ENCODE peak calls at places on chromosomes 7 and 10, in nine cellular contexts. M is naive thymus-derived CD8-positive, alpha-beta T cell; T is RWPE1; A is activated naive CD4-positive, alpha-beta T cell treated with anti-CD3 and anti-CD28 coated beads, Interleukin-2, amount 10 ng/mL, durations not matched to agents 7 days and 5 days; N is activated T-helper 1 cell treated with anti-CD3 and anti-CD28 coated beads, Interleukin-2, amount 50 U/mL, for 16 hours; S is activated naive CD8-positive, alpha-beta T cell treated with anti-CD3 and anti-CD28 coated beads, Interleukin-2, amount 50 U/mL, for 24 hours; F is erythroblast; I is CD8-positive, alpha-beta T cell; G is HEK293T. O is an unnamed sample.

GRCh38 chr7:71377062-71377461 is 245.1 kb downstream of the GALNT17 start:
- DNase-seq in M (no peak), T (no peak), A (no peak), N (no peak), S (no peak), F (no peak), I (no peak), G (no peak), O (no peak)

GRCh38 chr10:100522107-100522811 is 2.6 kb upstream of the SEC31B start:
- DNase-seq in M (no peak), T (peak), A (no peak), N (no peak), S (no peak), F (no peak), I (no peak), G (no peak), O (no peak)

GRCh38 chr10:107728807-107729206 is 564.3 kb upstream of the SORCS1 start:
- DNase-seq in M (no peak), T (no peak), A (no peak), N (no peak), S (no peak), F (no peak), I (no peak), G (no peak), O (no peak)

GRCh38 chr10:28975891-28976471 is 298.7 kb downstream of the BAMBI start:
- DNase-seq in M (no peak), T (no peak), A (no peak), N (no peak), S (no peak), F (no peak), I (no peak), G (no peak), O (no peak)

GRCh38 chr7:123270553-123270952 is 70.8 kb upstream of the SLC13A1 start:
- DNase-seq in M (no peak), T (no peak), A (no peak), N (no peak), S (no peak), F (no peak), I (no peak), G (no peak), O (no peak)

GRCh38 chr7:150903627-150904026 is 51.3 kb downstream of the AOC1 start:
- DNase-seq in M (no peak), T (peak), A (no peak), N (no peak), S (no peak), F (no peak), I (no peak), G (no peak), O (no peak)

GRCh38 chr10:131795761-131796160 is 105.0 kb upstream of the PPP2R2D start:
- DNase-seq in M (no peak), T (no peak), A (no peak), N (no peak), S (no peak), F (no peak), I (no peak), G (no peak), O (no peak)

GRCh38 chr10:4051408-4052151 is 266.6 kb upstream of the KLF6 start:
- DNase-seq in M (no peak), T (no peak), A (no peak), N (no peak), S (no peak), F (no peak), I (no peak), G (no peak), O (no peak)

GRCh38 chr7:1725766-1726630 is 55.9 kb downstream of the ELFN1 start:
- DNase-seq in M (no peak), T (no peak), A (no peak), N (no peak), S (no peak), F (no peak), I (no peak), G (no peak), O (no peak)

GRCh38 chr10:1660386-1660785 is 76.9 kb downstream of the ADARB2 start:
- DNase-seq in M (no peak), T (no peak), A (no peak), N (no peak), S (no peak), F (no peak), I (no peak), G (no peak), O (no peak)

GRCh38 chr7:44278451-44279161 is 46.8 kb downstream of the CAMK2B start:
- DNase-seq in M (no peak), T (no peak), A (peak), N (no peak), S (no peak), F (no peak), I (no peak), G (no peak), O (no peak)

GRCh38 chr10:102612964-102613275 is 31.4 kb upstream of the TRIM8 start:
- DNase-seq in M (peak), T (no peak), A (peak), N (no peak), S (peak), F (no peak), I (peak), G (no peak), O (no peak)

GRCh38 chr7:143329471-143330170 is 13.7 kb downstream of the CLCN1 start:
- DNase-seq in M (no peak), T (no peak), A (no peak), N (no peak), S (no peak), F (no peak), I (no peak), G (no peak), O (no peak)